ENCODE peak calls at places on chromosomes 12 and 14, in ten cellular contexts. One of them, this sample, is unnamed.

GRCh38 chr14:76055330-76055729 is 69.8 kb downstream of the IFT43 start:
- DNase-seq in naive thymus-derived CD4-positive, alpha-beta T cell: no peak
- DNase-seq in AG10803: no peak
- DNase-seq in A549: no peak
- DNase-seq in HCT116: no peak
- DNase-seq in lower leg skin: no peak
- DNase-seq in fibroblast of pulmonary artery: no peak
- DNase-seq in CD4-positive, alpha-beta memory T cell: no peak
- DNase-seq in uterus: no peak
- DNase-seq in fibroblast of lung: no peak
- DNase-seq in this sample: no peak

GRCh38 chr12:102052192-102053061 is 9.4 kb downstream of the WASHC3 start:
- DNase-seq in naive thymus-derived CD4-positive, alpha-beta T cell: no peak
- DNase-seq in AG10803: no peak
- DNase-seq in A549: no peak
- DNase-seq in HCT116: no peak
- DNase-seq in lower leg skin: no peak
- DNase-seq in fibroblast of pulmonary artery: no peak
- DNase-seq in CD4-positive, alpha-beta memory T cell: no peak
- DNase-seq in uterus: no peak
- DNase-seq in fibroblast of lung: no peak
- DNase-seq in this sample: no peak

GRCh38 chr14:89973234-89973823 is 17.6 kb downstream of the TDP1 start:
- DNase-seq in naive thymus-derived CD4-positive, alpha-beta T cell: peak
- DNase-seq in AG10803: peak
- DNase-seq in A549: peak
- DNase-seq in HCT116: peak
- DNase-seq in lower leg skin: no peak
- DNase-seq in fibroblast of pulmonary artery: peak
- DNase-seq in CD4-positive, alpha-beta memory T cell: peak
- DNase-seq in uterus: peak
- DNase-seq in fibroblast of lung: peak
- DNase-seq in this sample: no peak

GRCh38 chr12:104695453-104696148 is 238.9 kb downstream of the CHST11 start:
- DNase-seq in naive thymus-derived CD4-positive, alpha-beta T cell: peak
- DNase-seq in AG10803: peak
- DNase-seq in A549: no peak
- DNase-seq in HCT116: no peak
- DNase-seq in lower leg skin: no peak
- DNase-seq in fibroblast of pulmonary artery: peak
- DNase-seq in CD4-positive, alpha-beta memory T cell: peak
- DNase-seq in uterus: no peak
- DNase-seq in fibroblast of lung: peak
- DNase-seq in this sample: no peak

GRCh38 chr12:125186471-125187147 is 121.4 kb downstream of the AACS start:
- DNase-seq in naive thymus-derived CD4-positive, alpha-beta T cell: no peak
- DNase-seq in AG10803: no peak
- DNase-seq in A549: no peak
- DNase-seq in HCT116: no peak
- DNase-seq in lower leg skin: no peak
- DNase-seq in fibroblast of pulmonary artery: no peak
- DNase-seq in CD4-positive, alpha-beta memory T cell: no peak
- DNase-seq in uterus: no peak
- DNase-seq in fibroblast of lung: no peak
- DNase-seq in this sample: no peak

GRCh38 chr14:20614038-20614840 is 23.1 kb upstream of the RNASE12 start:
- DNase-seq in naive thymus-derived CD4-positive, alpha-beta T cell: no peak
- DNase-seq in AG10803: no peak
- DNase-seq in A549: peak
- DNase-seq in HCT116: no peak
- DNase-seq in lower leg skin: no peak
- DNase-seq in fibroblast of pulmonary artery: peak
- DNase-seq in CD4-positive, alpha-beta memory T cell: no peak
- DNase-seq in uterus: peak
- DNase-seq in fibroblast of lung: peak
- DNase-seq in this sample: no peak

GRCh38 chr14:50830932-50831703 is at the start of gene NIN:
- DNase-seq in naive thymus-derived CD4-positive, alpha-beta T cell: peak
- DNase-seq in AG10803: peak
- DNase-seq in A549: peak
- DNase-seq in HCT116: no peak
- DNase-seq in lower leg skin: peak
- DNase-seq in fibroblast of pulmonary artery: peak
- DNase-seq in CD4-positive, alpha-beta memory T cell: peak
- DNase-seq in uterus: peak
- DNase-seq in fibroblast of lung: peak
- DNase-seq in this sample: no peak

GRCh38 chr14:64692597-64693350 is 11.4 kb upstream of the PLEKHG3 start:
- DNase-seq in naive thymus-derived CD4-positive, alpha-beta T cell: no peak
- DNase-seq in AG10803: no peak
- DNase-seq in A549: no peak
- DNase-seq in HCT116: no peak
- DNase-seq in lower leg skin: no peak
- DNase-seq in fibroblast of pulmonary artery: no peak
- DNase-seq in CD4-positive, alpha-beta memory T cell: no peak
- DNase-seq in uterus: peak
- DNase-seq in fibroblast of lung: no peak
- DNase-seq in this sample: no peak

GRCh38 chr14:35403085-35403396 is 1.5 kb downstream of the NFKBIA start:
- DNase-seq in naive thymus-derived CD4-positive, alpha-beta T cell: peak
- DNase-seq in AG10803: no peak
- DNase-seq in A549: no peak
- DNase-seq in HCT116: no peak
- DNase-seq in lower leg skin: peak
- DNase-seq in fibroblast of pulmonary artery: peak
- DNase-seq in CD4-positive, alpha-beta memory T cell: peak
- DNase-seq in uterus: peak
- DNase-seq in fibroblast of lung: peak
- DNase-seq in this sample: no peak

GRCh38 chr14:100037351-100037750 is 27.9 kb upstream of the EVL start:
- DNase-seq in naive thymus-derived CD4-positive, alpha-beta T cell: no peak
- DNase-seq in AG10803: peak
- DNase-seq in A549: no peak
- DNase-seq in HCT116: no peak
- DNase-seq in lower leg skin: no peak
- DNase-seq in fibroblast of pulmonary artery: peak
- DNase-seq in CD4-positive, alpha-beta memory T cell: no peak
- DNase-seq in uterus: peak
- DNase-seq in fibroblast of lung: peak
- DNase-seq in this sample: no peak

GRCh38 chr12:124646385-124647230 is 79.2 kb upstream of the NCOR2 start:
- DNase-seq in naive thymus-derived CD4-positive, alpha-beta T cell: peak
- DNase-seq in AG10803: no peak
- DNase-seq in A549: no peak
- DNase-seq in HCT116: no peak
- DNase-seq in lower leg skin: no peak
- DNase-seq in fibroblast of pulmonary artery: no peak
- DNase-seq in CD4-positive, alpha-beta memory T cell: no peak
- DNase-seq in uterus: no peak
- DNase-seq in fibroblast of lung: no peak
- DNase-seq in this sample: no peak

GRCh38 chr14:91261115-91261514 is 16.6 kb upstream of the GPR68 start:
- DNase-seq in naive thymus-derived CD4-positive, alpha-beta T cell: no peak
- DNase-seq in AG10803: no peak
- DNase-seq in A549: no peak
- DNase-seq in HCT116: no peak
- DNase-seq in lower leg skin: no peak
- DNase-seq in fibroblast of pulmonary artery: no peak
- DNase-seq in CD4-positive, alpha-beta memory T cell: peak
- DNase-seq in uterus: no peak
- DNase-seq in fibroblast of lung: no peak
- DNase-seq in this sample: no peak

GRCh38 chr14:69553221-69553620 is 21.4 kb downstream of the CCDC177 start:
- DNase-seq in naive thymus-derived CD4-positive, alpha-beta T cell: no peak
- DNase-seq in AG10803: peak
- DNase-seq in A549: peak
- DNase-seq in HCT116: no peak
- DNase-seq in lower leg skin: no peak
- DNase-seq in fibroblast of pulmonary artery: peak
- DNase-seq in CD4-positive, alpha-beta memory T cell: no peak
- DNase-seq in uterus: no peak
- DNase-seq in fibroblast of lung: peak
- DNase-seq in this sample: no peak

GRCh38 chr12:95096852-95097251 is 23.4 kb upstream of the NR2C1 start:
- DNase-seq in naive thymus-derived CD4-positive, alpha-beta T cell: no peak
- DNase-seq in AG10803: peak
- DNase-seq in A549: peak
- DNase-seq in HCT116: no peak
- DNase-seq in lower leg skin: no peak
- DNase-seq in fibroblast of pulmonary artery: peak
- DNase-seq in CD4-positive, alpha-beta memory T cell: no peak
- DNase-seq in uterus: peak
- DNase-seq in fibroblast of lung: peak
- DNase-seq in this sample: no peak

GRCh38 chr14:53567236-53567785 is 389.3 kb downstream of the BMP4 start:
- DNase-seq in naive thymus-derived CD4-positive, alpha-beta T cell: no peak
- DNase-seq in AG10803: no peak
- DNase-seq in A549: no peak
- DNase-seq in HCT116: no peak
- DNase-seq in lower leg skin: no peak
- DNase-seq in fibroblast of pulmonary artery: no peak
- DNase-seq in CD4-positive, alpha-beta memory T cell: no peak
- DNase-seq in uterus: no peak
- DNase-seq in fibroblast of lung: no peak
- DNase-seq in this sample: no peak

GRCh38 chr14:91373591-91374245 is 43.9 kb downstream of the CCDC88C start:
- DNase-seq in naive thymus-derived CD4-positive, alpha-beta T cell: peak
- DNase-seq in AG10803: no peak
- DNase-seq in A549: no peak
- DNase-seq in HCT116: no peak
- DNase-seq in lower leg skin: no peak
- DNase-seq in fibroblast of pulmonary artery: no peak
- DNase-seq in CD4-positive, alpha-beta memory T cell: peak
- DNase-seq in uterus: no peak
- DNase-seq in fibroblast of lung: no peak
- DNase-seq in this sample: peak

GRCh38 chr12:123748661-123749060 is 13.4 kb upstream of the DNAH10 start:
- DNase-seq in naive thymus-derived CD4-positive, alpha-beta T cell: no peak
- DNase-seq in AG10803: no peak
- DNase-seq in A549: no peak
- DNase-seq in HCT116: no peak
- DNase-seq in lower leg skin: no peak
- DNase-seq in fibroblast of pulmonary artery: no peak
- DNase-seq in CD4-positive, alpha-beta memory T cell: no peak
- DNase-seq in uterus: no peak
- DNase-seq in fibroblast of lung: peak
- DNase-seq in this sample: no peak

GRCh38 chr12:19190292-19191031 is 60.9 kb downstream of the PLEKHA5 start:
- DNase-seq in naive thymus-derived CD4-positive, alpha-beta T cell: no peak
- DNase-seq in AG10803: peak
- DNase-seq in A549: no peak
- DNase-seq in HCT116: no peak
- DNase-seq in lower leg skin: no peak
- DNase-seq in fibroblast of pulmonary artery: peak
- DNase-seq in CD4-positive, alpha-beta memory T cell: no peak
- DNase-seq in uterus: no peak
- DNase-seq in fibroblast of lung: peak
- DNase-seq in this sample: no peak

GRCh38 chr12:76186507-76186906 is 102.0 kb upstream of the NAP1L1 start:
- DNase-seq in naive thymus-derived CD4-positive, alpha-beta T cell: no peak
- DNase-seq in AG10803: no peak
- DNase-seq in A549: no peak
- DNase-seq in HCT116: no peak
- DNase-seq in lower leg skin: no peak
- DNase-seq in fibroblast of pulmonary artery: peak
- DNase-seq in CD4-positive, alpha-beta memory T cell: no peak
- DNase-seq in uterus: no peak
- DNase-seq in fibroblast of lung: peak
- DNase-seq in this sample: no peak

GRCh38 chr14:95816539-95816938 is 60.1 kb upstream of the TUNAR start:
- DNase-seq in naive thymus-derived CD4-positive, alpha-beta T cell: no peak
- DNase-seq in AG10803: no peak
- DNase-seq in A549: no peak
- DNase-seq in HCT116: no peak
- DNase-seq in lower leg skin: no peak
- DNase-seq in fibroblast of pulmonary artery: no peak
- DNase-seq in CD4-positive, alpha-beta memory T cell: no peak
- DNase-seq in uterus: no peak
- DNase-seq in fibroblast of lung: no peak
- DNase-seq in this sample: no peak
- H3K4me3 ChIP-seq in naive thymus-derived CD4-positive, alpha-beta T cell: no peak
- H3K4me3 ChIP-seq in AG10803: no peak
- H3K4me3 ChIP-seq in A549: no peak
- H3K4me3 ChIP-seq in HCT116: no peak
- H3K4me3 ChIP-seq in lower leg skin: no peak
- H3K4me3 ChIP-seq in fibroblast of pulmonary artery: no peak
- H3K4me3 ChIP-seq in CD4-positive, alpha-beta memory T cell: no peak
- H3K4me3 ChIP-seq in uterus: no peak
- H3K4me3 ChIP-seq in fibroblast of lung: no peak
- H3K4me3 ChIP-seq in this sample: no peak

GRCh38 chr12:77946541-77947021 is 115.9 kb downstream of the NAV3 start:
- DNase-seq in naive thymus-derived CD4-positive, alpha-beta T cell: no peak
- DNase-seq in AG10803: peak
- DNase-seq in A549: no peak
- DNase-seq in HCT116: no peak
- DNase-seq in lower leg skin: no peak
- DNase-seq in fibroblast of pulmonary artery: peak
- DNase-seq in CD4-positive, alpha-beta memory T cell: no peak
- DNase-seq in uterus: no peak
- DNase-seq in fibroblast of lung: peak
- DNase-seq in this sample: no peak
- H3K4me3 ChIP-seq in naive thymus-derived CD4-positive, alpha-beta T cell: no peak
- H3K4me3 ChIP-seq in AG10803: no peak
- H3K4me3 ChIP-seq in A549: no peak
- H3K4me3 ChIP-seq in HCT116: peak
- H3K4me3 ChIP-seq in lower leg skin: no peak
- H3K4me3 ChIP-seq in fibroblast of pulmonary artery: no peak
- H3K4me3 ChIP-seq in CD4-positive, alpha-beta memory T cell: no peak
- H3K4me3 ChIP-seq in uterus: no peak
- H3K4me3 ChIP-seq in fibroblast of lung: peak
- H3K4me3 ChIP-seq in this sample: no peak

DNA sequence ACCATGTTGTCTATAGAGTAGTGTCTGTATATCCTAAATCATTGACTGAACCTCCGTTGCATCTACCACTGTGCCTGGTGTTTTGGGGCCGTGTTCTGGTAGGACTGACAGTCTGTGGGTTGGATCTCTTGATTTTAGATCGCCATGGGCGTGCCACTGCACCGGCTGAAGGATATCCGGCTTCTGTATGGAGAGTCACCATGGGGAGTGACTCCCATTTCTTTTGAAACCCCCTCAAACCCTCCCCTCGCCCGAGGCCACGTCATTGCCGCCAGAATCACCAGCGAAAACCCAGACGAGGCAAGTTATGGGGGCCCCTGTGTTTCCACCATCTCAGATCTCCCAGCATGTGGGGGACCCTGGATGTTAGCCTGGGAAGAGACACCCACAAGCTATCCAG is 69.1 kb downstream of the ACACB start:
- DNase-seq in naive thymus-derived CD4-positive, alpha-beta T cell: no peak
- DNase-seq in AG10803: no peak
- DNase-seq in A549: no peak
- DNase-seq in HCT116: no peak
- DNase-seq in lower leg skin: no peak
- DNase-seq in fibroblast of pulmonary artery: no peak
- DNase-seq in CD4-positive, alpha-beta memory T cell: no peak
- DNase-seq in uterus: no peak
- DNase-seq in fibroblast of lung: no peak
- DNase-seq in this sample: no peak
- H3K4me3 ChIP-seq in naive thymus-derived CD4-positive, alpha-beta T cell: no peak
- H3K4me3 ChIP-seq in AG10803: no peak
- H3K4me3 ChIP-seq in A549: no peak
- H3K4me3 ChIP-seq in HCT116: no peak
- H3K4me3 ChIP-seq in lower leg skin: no peak
- H3K4me3 ChIP-seq in fibroblast of pulmonary artery: no peak
- H3K4me3 ChIP-seq in CD4-positive, alpha-beta memory T cell: no peak
- H3K4me3 ChIP-seq in uterus: no peak
- H3K4me3 ChIP-seq in fibroblast of lung: no peak
- H3K4me3 ChIP-seq in this sample: no peak

GRCh38 chr12:9669019-9669326 is 540 bp upstream of the CLEC2D start:
- DNase-seq in naive thymus-derived CD4-positive, alpha-beta T cell: no peak
- DNase-seq in AG10803: no peak
- DNase-seq in A549: no peak
- DNase-seq in HCT116: no peak
- DNase-seq in lower leg skin: no peak
- DNase-seq in fibroblast of pulmonary artery: no peak
- DNase-seq in CD4-positive, alpha-beta memory T cell: no peak
- DNase-seq in uterus: no peak
- DNase-seq in fibroblast of lung: no peak
- DNase-seq in this sample: no peak
- H3K4me3 ChIP-seq in naive thymus-derived CD4-positive, alpha-beta T cell: peak
- H3K4me3 ChIP-seq in AG10803: no peak
- H3K4me3 ChIP-seq in A549: no peak
- H3K4me3 ChIP-seq in HCT116: no peak
- H3K4me3 ChIP-seq in lower leg skin: no peak
- H3K4me3 ChIP-seq in fibroblast of pulmonary artery: no peak
- H3K4me3 ChIP-seq in CD4-positive, alpha-beta memory T cell: peak
- H3K4me3 ChIP-seq in uterus: no peak
- H3K4me3 ChIP-seq in fibroblast of lung: no peak
- H3K4me3 ChIP-seq in this sample: peak